ENCODE peak calls at places on chromosomes 11 and 22, in five cellular contexts. R is dorsolateral prefrontal cortex, V is sigmoid colon, D is cardiac muscle cell, B is suprapubic skin. A is an unnamed sample.

GRCh38 chr22:43892183-43892894 is 526 bp upstream of the PNPLA5 start:
- DNase-seq in V (no peak), B (no peak), D (no peak), R (no peak), A (no peak)

GRCh38 chr11:99069831-99070444 is 49.2 kb downstream of the CNTN5 start:
- DNase-seq in D (peak; percentile 43), B (no peak), V (peak; percentile 48), R (no peak), A (peak; percentile 8)

GRCh38 chr11:111327908-111328624 is 29.7 kb downstream of the POU2AF3 start:
- DNase-seq in D (no peak), R (no peak), B (no peak), V (peak; percentile 82), A (no peak)

GRCh38 chr22:45098056-45098455 is 65.7 kb upstream of the NUP50 start:
- DNase-seq in D (no peak), R (no peak), B (no peak), V (no peak), A (no peak)

GRCh38 chr22:40203568-40203967 is 25.8 kb downstream of the TNRC6B start:
- DNase-seq in R (no peak), D (no peak), V (no peak), B (no peak), A (no peak)

GRCh38 chr22:24822471-24822870 is 16.5 kb downstream of the SGSM1 start:
- DNase-seq in V (no peak), B (no peak), R (no peak), D (no peak), A (no peak)

GRCh38 chr11:118609380-118610219 is 2.2 kb downstream of the PHLDB1 start:
- DNase-seq in R (peak; percentile 75), V (peak; percentile 70), D (peak; percentile 55), B (peak; percentile 68), A (no peak)

GRCh38 chr22:20566420-20567260 is 59.2 kb downstream of the MED15 start:
- DNase-seq in B (peak; percentile 73), D (peak; percentile 75), V (peak; percentile 78), R (no peak), A (peak; percentile 95)

GRCh38 chr11:3380706-3381570 is 2.0 kb upstream of the ZNF195 start:
- DNase-seq in V (no peak), R (no peak), D (peak; percentile 12), B (no peak), A (peak; percentile 55)

GRCh38 chr11:46917109-46918086 is 952 bp downstream of the LRP4 start:
- DNase-seq in V (peak; percentile 65), B (no peak), D (no peak), R (no peak), A (no peak)

GRCh38 chr22:30392661-30393321 is 4.0 kb upstream of the SEC14L2 start:
- DNase-seq in R (no peak), V (no peak), B (no peak), D (no peak), A (no peak)

GRCh38 chr11:36598051-36598450 is at the start of gene RAG2:
- DNase-seq in R (no peak), D (no peak), B (no peak), V (no peak), A (no peak)

GRCh38 chr22:42848941-42849340 is 8.1 kb downstream of the ARFGAP3 start:
- DNase-seq in V (no peak), B (peak; percentile 41), R (no peak), D (no peak), A (no peak)

GRCh38 chr11:44680982-44681597 is 45.7 kb upstream of the TSPAN18 start:
- DNase-seq in D (peak; percentile 47), V (no peak), B (no peak), R (no peak), A (no peak)

GRCh38 chr11:114058026-114058706 is 1.3 kb upstream of the ZBTB16 start:
- DNase-seq in V (peak; percentile 84), B (peak; percentile 68), R (no peak), D (peak; percentile 60), A (peak; percentile 63)

GRCh38 chr11:58919561-58919960 is 19.7 kb upstream of the GLYATL1 start:
- DNase-seq in D (no peak), V (no peak), R (no peak), B (no peak), A (no peak)

GRCh38 chr11:118907051-118907748 is 18.5 kb downstream of the BCL9L start:
- DNase-seq in R (peak; percentile 85), B (peak; percentile 91), D (peak; percentile 80), V (peak; percentile 92), A (peak; percentile 74)

GRCh38 chr22:38724926-38725571 is 19.3 kb downstream of the GTPBP1 start:
- DNase-seq in D (peak; percentile 44), R (no peak), B (no peak), V (peak; percentile 50), A (peak; percentile 58)

GRCh38 chr11:64165482-64165841 is 451 bp downstream of the MACROD1 start:
- DNase-seq in V (no peak), D (no peak), B (no peak), R (no peak), A (no peak)

GRCh38 chr11:76674517-76675400 is 4.2 kb upstream of the LRRC32 start:
- DNase-seq in B (no peak), V (no peak), R (no peak), D (no peak), A (no peak)

GRCh38 chr11:1309498-1310314 is at the start of gene TOLLIP:
- DNase-seq in B (peak; percentile 96), R (peak; percentile 95), V (peak; percentile 98), D (peak; percentile 94), A (peak; percentile 86)
- TF ChIP-seq CTCF in B (no peak), R (peak; percentile 71), V (no peak), D (peak; percentile 18), A (peak; percentile 4)

GRCh38 chr11:72600557-72600956 is 73.7 kb downstream of the PDE2A start:
- DNase-seq in R (no peak), D (no peak), V (no peak), B (no peak), A (no peak)

GRCh38 chr11:72598901-72599300 is 75.3 kb downstream of the PDE2A start:
- DNase-seq in V (peak; percentile 81), B (no peak), D (peak; percentile 63), R (no peak), A (peak; percentile 41)

GRCh38 chr11:72604256-72604655 is 70.0 kb downstream of the PDE2A start:
- DNase-seq in D (no peak), R (no peak), V (no peak), B (no peak), A (no peak)

GRCh38 chr11:72599325-72600117 is 74.7 kb downstream of the PDE2A start:
- DNase-seq in B (no peak), D (no peak), R (no peak), V (no peak), A (no peak)

GRCh38 chr11:72602250-72602904 is 71.8 kb downstream of the PDE2A start:
- DNase-seq in R (no peak), B (no peak), D (no peak), V (no peak), A (no peak)
- H3K4me3 ChIP-seq in R (no peak overlapping the region), B (no peak overlapping the region), D (no peak overlapping the region), V (no peak overlapping the region), A (no peak overlapping the region)

DNA sequence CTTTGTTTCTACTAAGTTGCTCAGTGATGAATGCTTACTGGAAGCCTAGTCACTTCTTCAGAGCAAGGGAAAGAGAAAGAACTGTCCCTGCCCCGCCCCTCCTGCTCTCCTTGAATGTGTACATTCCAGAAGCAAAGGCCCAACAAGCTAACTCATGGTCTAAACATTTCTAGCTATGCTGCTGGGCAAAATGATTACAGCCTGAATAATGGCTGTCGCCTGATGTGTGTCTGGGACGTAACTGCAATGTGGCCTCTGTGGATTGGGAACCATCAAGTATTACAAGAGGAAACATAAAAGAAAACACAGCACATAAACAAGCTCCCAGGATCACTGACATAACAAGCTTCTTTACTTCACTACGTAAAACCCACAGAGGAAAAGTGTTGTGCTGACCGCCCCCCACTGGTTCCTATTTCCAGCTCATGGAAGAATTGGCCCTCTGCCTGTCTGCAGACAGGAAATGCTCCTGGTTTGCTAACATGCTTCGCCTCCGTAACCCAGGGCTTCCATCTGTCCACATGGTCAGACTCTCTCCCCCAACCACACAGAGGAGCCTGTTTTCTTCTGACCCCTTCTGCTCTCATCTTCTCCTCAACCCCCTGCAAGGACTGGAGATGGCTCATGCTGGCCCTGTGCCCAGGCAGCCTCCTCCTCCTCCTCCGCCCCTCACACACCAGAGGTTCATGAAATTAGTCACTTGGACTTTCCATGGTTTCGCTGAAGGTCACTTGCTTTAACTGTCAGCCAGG is 187.2 kb downstream of the MAML2 start:
- DNase-seq in V (peak; percentile 91), B (peak; percentile 85), R (peak; percentile 49), D (peak; percentile 99), A (peak; percentile 99)
- TF ChIP-seq CTCF in V (no peak), B (no peak), R (peak; percentile 18), D (peak; percentile 49), A (peak; percentile 43)

DNA sequence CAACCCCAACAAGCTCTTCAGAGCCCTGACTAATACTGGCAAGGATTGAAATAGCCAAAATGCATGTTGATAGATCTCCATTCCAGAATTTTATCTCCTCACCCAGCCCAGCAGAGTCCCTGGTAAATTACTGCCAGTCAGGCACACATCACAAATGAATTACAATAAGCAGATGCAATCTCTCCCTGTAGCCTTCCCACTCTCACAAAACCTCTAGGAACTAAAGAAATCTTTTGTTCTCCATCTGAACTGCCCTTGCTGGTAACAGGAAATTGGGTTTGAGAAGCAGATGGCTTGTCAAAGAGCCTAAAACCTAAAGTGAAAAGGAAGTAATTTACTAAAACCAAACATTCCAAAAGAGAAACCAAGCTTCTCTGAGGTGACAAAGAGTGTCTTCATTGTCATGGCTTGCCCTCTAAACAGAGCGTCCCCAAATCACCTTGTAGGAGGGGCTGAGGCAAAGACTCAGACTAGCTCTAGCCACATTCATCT is 59.5 kb downstream of the FAM168A start:
- DNase-seq in V (no peak), B (no peak), D (peak; percentile 36), R (no peak), A (no peak)
- H3K4me3 ChIP-seq in V (no peak overlapping the region), B (no peak overlapping the region), D (no peak overlapping the region), R (no peak overlapping the region), A (no peak overlapping the region)

DNA sequence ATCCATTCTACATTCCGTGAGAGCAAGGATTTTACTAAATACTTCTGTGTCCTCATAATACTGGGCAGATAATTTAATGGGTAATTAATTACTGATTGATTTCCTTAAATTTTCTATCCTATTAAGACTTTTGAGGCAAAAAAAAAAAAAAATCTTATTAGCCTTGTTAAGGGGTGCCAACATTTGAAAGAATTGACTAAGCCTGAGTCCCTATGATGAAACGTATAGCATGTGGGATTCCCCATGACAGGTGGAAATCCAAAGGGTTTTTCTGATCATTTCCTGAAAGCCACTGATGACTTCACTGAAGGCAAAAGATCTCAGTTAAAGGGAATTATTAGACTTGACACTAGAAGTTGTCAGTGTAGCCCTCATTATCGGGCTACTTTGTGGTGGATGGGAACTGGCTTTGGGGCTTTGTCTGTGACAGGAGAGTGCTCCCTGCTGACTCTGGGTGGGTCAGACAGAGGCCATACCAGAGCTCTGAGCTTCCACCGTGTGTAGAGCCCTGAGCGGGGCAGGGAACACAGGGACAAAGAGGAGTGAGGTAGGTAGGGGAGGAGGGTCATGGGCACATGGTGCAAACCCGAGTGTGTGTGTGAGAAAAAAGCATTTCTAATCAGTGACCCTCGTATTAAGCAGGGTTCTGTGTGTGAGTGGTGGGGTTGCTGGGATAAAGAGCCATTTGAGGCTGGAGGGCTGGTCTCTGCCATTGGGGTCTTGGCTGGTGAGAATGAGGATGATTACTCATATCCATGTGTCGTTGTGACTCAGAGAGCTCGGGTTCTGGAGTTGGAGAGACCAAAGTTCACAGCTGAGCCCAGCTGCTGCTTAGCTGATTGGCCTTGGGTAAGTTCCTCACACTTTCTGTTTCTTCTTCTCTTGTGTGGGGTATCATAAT is 101.1 kb downstream of the GRIK4 start:
- DNase-seq in V (no peak), D (peak; percentile 29), R (no peak), B (no peak), A (peak; percentile 58)
- TF ChIP-seq CTCF in V (no peak), D (no peak), R (no peak), B (no peak), A (no peak)